ENCODE peak calls at places on chromosomes 4 and X, in four cellular contexts. N is AG04450, M is endodermal cell, O is endothelial cell of umbilical vein. Q is an unnamed sample.
A peak's percentile ranks its signal among the peaks of the same experiment; 100 is the strongest.

GRCh38 chr4:99763635-99764101 is 53.0 kb upstream of the DAPP1 start:
- DNase-seq in N (peak; percentile 49), M (no peak), O (peak; percentile 13), Q (no peak)

GRCh38 chrX:13646154-13646549 is 6.8 kb upstream of the TCEANC start:
- DNase-seq in N (no peak), M (peak; percentile 86), O (peak; percentile 42), Q (peak; percentile 70)

GRCh38 chr4:168522371-168522770 is 25.5 kb downstream of the PALLD start:
- DNase-seq in N (no peak), M (no peak), O (no peak), Q (no peak)

GRCh38 chrX:21948897-21949578 is 8.5 kb downstream of the SMS start:
- DNase-seq in N (no peak), M (peak; percentile 29), O (no peak), Q (peak; percentile 71)

GRCh38 chrX:148499638-148500427 is 584 bp upstream of the AFF2 start:
- DNase-seq in N (no peak), M (peak; percentile 53), O (no peak), Q (no peak)

GRCh38 chr4:71545168-71545567 is 206.3 kb downstream of the SLC4A4 start:
- DNase-seq in N (no peak), M (no peak), O (no peak), Q (no peak)

GRCh38 chr4:161952382-161952781 is 211.4 kb downstream of the FSTL5 start:
- DNase-seq in N (no peak), M (no peak), O (peak; percentile 47), Q (peak; percentile 5)

GRCh38 chr4:13907255-13907751 is 279.8 kb upstream of the BOD1L1 start:
- DNase-seq in N (peak; percentile 90), M (no peak), O (peak; percentile 79), Q (no peak)

GRCh38 chrX:153206425-153207046 is 27.5 kb downstream of the MAGEA1 start:
- DNase-seq in N (no peak), M (no peak), O (no peak), Q (no peak)

GRCh38 chrX:153571159-153571908 is 27.6 kb downstream of the CCNQ start:
- DNase-seq in N (no peak), M (no peak), O (no peak), Q (no peak)

GRCh38 chrX:281166-281999 is at the start of gene PLCXD1:
- DNase-seq in N (peak; percentile 21), M (peak; percentile 97), O (no peak), Q (peak; percentile 73)

GRCh38 chrX:2401590-2402360 is 99.0 kb downstream of the DHRSX start:
- DNase-seq in N (no peak), M (peak; percentile 79), O (no peak), Q (no peak)

GRCh38 chrX:425056-425455 is 38.3 kb upstream of the PPP2R3B start:
- DNase-seq in N (no peak), M (no peak), O (no peak), Q (no peak)

GRCh38 chr4:76772498-76773106 is 125.3 kb downstream of the SOWAHB start:
- DNase-seq in N (no peak), M (no peak), O (peak; percentile 41), Q (no peak)

GRCh38 chrX:41558531-41558930 is 111.4 kb downstream of the NYX start:
- DNase-seq in N (no peak), M (no peak), O (peak; percentile 34), Q (peak; percentile 41)

GRCh38 chrX:151240237-151240636 is 63.9 kb downstream of the GPR50 start:
- DNase-seq in N (no peak), M (no peak), O (no peak), Q (no peak)

GRCh38 chr4:140186651-140187315 is 32.8 kb upstream of the MAML3 start:
- DNase-seq in N (peak; percentile 10), M (no peak), O (peak; percentile 65), Q (peak; percentile 73)

GRCh38 chrX:20363003-20363674 is 96.4 kb upstream of the RPS6KA3 start:
- DNase-seq in N (no peak), M (no peak), O (no peak), Q (no peak)

GRCh38 chr4:2698504-2698903 is 57.6 kb downstream of the TNIP2 start:
- DNase-seq in N (no peak), M (no peak), O (no peak), Q (no peak)

GRCh38 chr4:17095771-17096170 is 197.3 kb upstream of the LDB2 start:
- DNase-seq in N (no peak), M (no peak), O (no peak), Q (no peak)

GRCh38 chr4:185775792-185776555 is 36.0 kb downstream of the SORBS2 start:
- DNase-seq in N (no peak), M (no peak), O (no peak), Q (peak; percentile 57)

GRCh38 chrX:95505721-95506120 is 1178.9 kb upstream of the DIAPH2 start:
- DNase-seq in N (no peak), M (peak; percentile 73), O (no peak), Q (no peak)

GRCh38 chr4:37601527-37601926 is 84.6 kb downstream of the RELL1 start:
- DNase-seq in N (peak; percentile 10), M (no peak), O (peak; percentile 51), Q (peak; percentile 99)

GRCh38 chr4:26410385-26411293 is 79.6 kb downstream of the CCKAR start:
- DNase-seq in N (no peak), M (no peak), O (peak; percentile 67), Q (peak; percentile 59)

GRCh38 chr4:6403400-6403685 is 69.1 kb downstream of the PPP2R2C start:
- DNase-seq in N (no peak), M (no peak), O (no peak), Q (no peak)

GRCh38 chr4:103272174-103272573 is 74.0 kb upstream of the CENPE start:
- DNase-seq in N (no peak), M (no peak), O (no peak), Q (no peak)

GRCh38 chrX:12986886-12987285 is 12.0 kb downstream of the TMSB4X start:
- DNase-seq in N (no peak), M (no peak), O (no peak), Q (no peak)

GRCh38 chrX:29447867-29448266 is 767.5 kb upstream of the MAGEB2 start:
- DNase-seq in N (no peak), M (no peak), O (no peak), Q (no peak)

GRCh38 chr4:60463846-60464502 is 736.2 kb upstream of the ADGRL3 start:
- DNase-seq in N (peak; percentile 2), M (peak; percentile 58), O (no peak), Q (no peak)

GRCh38 chr4:8019396-8020365 is 80.0 kb upstream of the AFAP1 start:
- DNase-seq in N (no peak), M (peak; percentile 81), O (no peak), Q (no peak)

GRCh38 chr4:10526431-10527222 is 69.4 kb upstream of the ZNF518B start:
- DNase-seq in N (no peak), M (peak; percentile 67), O (no peak), Q (no peak)

GRCh38 chrX:150983526-150984163 is 510 bp downstream of the HMGB3 start:
- DNase-seq in N (no peak), M (no peak), O (peak; percentile 1), Q (peak; percentile 26)

GRCh38 chr4:129240816-129241215 is 144.9 kb downstream of the C4orf33 start:
- DNase-seq in N (no peak), M (no peak), O (no peak), Q (no peak)

GRCh38 chr4:78693777-78694456 is 82.2 kb upstream of the BMP2K start:
- DNase-seq in N (no peak), M (no peak), O (no peak), Q (peak; percentile 46)

GRCh38 chr4:182808673-182809416 is 108.3 kb downstream of the DCTD start:
- DNase-seq in N (no peak), M (no peak), O (no peak), Q (no peak)

GRCh38 chr4:3630934-3631585 is 98.8 kb upstream of the LRPAP1 start:
- DNase-seq in N (no peak), M (no peak), O (no peak), Q (peak; percentile 10)

DNA sequence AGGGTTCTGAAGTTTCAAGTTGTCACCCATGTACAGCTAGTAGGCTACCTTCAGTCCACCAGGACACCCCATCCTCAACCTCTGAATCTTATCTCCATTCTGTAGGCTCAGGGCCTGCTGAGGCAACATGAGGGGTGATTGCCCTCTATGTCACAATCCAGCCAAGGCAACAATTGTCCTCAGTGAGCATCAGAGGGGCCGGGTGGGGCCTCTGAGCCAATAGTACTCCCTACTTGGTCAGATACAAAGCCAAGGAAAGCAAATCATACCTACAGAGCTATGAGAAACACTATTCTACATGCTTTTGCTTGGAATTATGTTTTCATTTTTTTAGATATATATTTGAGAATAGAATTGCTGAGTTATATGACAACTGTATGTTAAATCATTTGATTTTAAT is at the start of gene ACTRT1:
- DNase-seq in N (no peak), M (no peak), O (no peak), Q (no peak)
- TF ChIP-seq CTCF in N (no peak), M (no peak), O (no peak), Q (no peak)

GRCh38 chrX:110315541-110315940 is 2.3 kb downstream of the AMMECR1 start:
- DNase-seq in N (no peak), M (no peak), O (no peak), Q (peak; percentile 19)

GRCh38 chrX:110316351-110317078 is 1.4 kb downstream of the AMMECR1 start:
- DNase-seq in N (no peak), M (no peak), O (peak; percentile 40), Q (peak; percentile 22)

GRCh38 chrX:110311437-110312230 is 6.3 kb downstream of the AMMECR1 start:
- DNase-seq in N (no peak), M (no peak), O (no peak), Q (no peak)

GRCh38 chrX:110310000-110310790 is 7.7 kb downstream of the AMMECR1 start:
- DNase-seq in N (no peak), M (no peak), O (no peak), Q (peak; percentile 14)

GRCh38 chrX:110310896-110311295 is 7.0 kb downstream of the AMMECR1 start:
- DNase-seq in N (no peak), M (no peak), O (no peak), Q (no peak)
- H3K27ac ChIP-seq in N (no peak overlapping the region), M (no peak overlapping the region), O (no peak overlapping the region), Q (no peak overlapping the region)

DNA sequence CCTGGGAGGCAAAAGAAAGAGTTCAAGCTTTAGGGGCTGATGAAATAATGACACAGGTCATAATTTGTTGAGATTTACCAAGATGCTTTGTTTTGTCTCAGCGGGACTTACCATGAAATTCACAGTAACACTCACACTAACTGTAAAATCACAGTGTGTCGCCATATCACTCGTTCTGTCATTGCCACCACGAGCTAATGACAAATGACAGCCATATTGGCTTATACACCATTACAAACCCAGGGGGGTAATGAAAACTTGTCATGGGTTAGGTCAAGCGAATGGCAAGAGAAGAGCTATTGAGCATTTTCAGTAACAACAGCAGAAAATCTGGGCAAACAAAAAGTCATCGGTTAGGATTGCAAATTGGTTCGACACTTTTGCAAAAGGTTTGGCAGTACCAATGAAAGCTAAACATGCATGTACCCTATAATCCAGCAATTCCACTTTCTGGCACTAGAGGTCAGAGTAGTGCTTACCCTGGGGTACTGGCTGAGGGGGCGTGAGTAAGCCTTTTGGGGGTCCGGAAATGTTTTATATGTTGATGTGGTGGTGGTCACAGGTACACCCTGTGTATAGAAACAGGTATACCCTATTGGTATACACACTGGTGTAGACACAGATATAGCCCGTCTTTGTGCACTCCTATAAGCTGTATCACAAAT is 83.9 kb upstream of the RAI2 start:
- DNase-seq in N (no peak), M (no peak), O (peak; percentile 1), Q (peak; percentile 4)
- TF ChIP-seq CTCF in N (peak; percentile 52), M (peak; percentile 71), O (peak; percentile 37), Q (peak; percentile 33)

GRCh38 chrX:111376897-111377601 is 34.9 kb downstream of the DCX start:
- DNase-seq in N (no peak), M (peak; percentile 65), O (no peak), Q (peak; percentile 29)
- H3K27ac ChIP-seq in N (no peak overlapping the region), M (peak overlapping the region; percentile 76), O (no peak overlapping the region), Q (no peak overlapping the region)

Q was measured in cardiac muscle cell.